ENCODE peak calls at places on chromosomes 3 and 15, in eight cellular contexts. One of them, this sample, is unnamed.

GRCh38 chr15:27623560-27624305 is 475.4 kb downstream of the OCA2 start:
- DNase-seq in CD4-positive, alpha-beta memory T cell: no peak
- DNase-seq in midbrain: no peak
- DNase-seq in pulmonary artery endothelial cell: no peak
- DNase-seq in stomach: no peak
- DNase-seq in NT2/D1: no peak
- DNase-seq in GM04504: no peak
- DNase-seq in T-helper 9 cell: no peak
- DNase-seq in this sample: no peak

GRCh38 chr15:81950841-81951414 is 94.9 kb downstream of the MEX3B start:
- DNase-seq in T-helper 9 cell: no peak
- DNase-seq in CD4-positive, alpha-beta memory T cell: no peak
- DNase-seq in stomach: no peak
- DNase-seq in GM04504: no peak
- DNase-seq in pulmonary artery endothelial cell: no peak
- DNase-seq in midbrain: no peak
- DNase-seq in NT2/D1: peak
- DNase-seq in this sample: no peak

GRCh38 chr3:56758539-56758981 is 43.2 kb downstream of the ARHGEF3 start:
- DNase-seq in T-helper 9 cell: no peak
- DNase-seq in stomach: peak
- DNase-seq in midbrain: no peak
- DNase-seq in NT2/D1: no peak
- DNase-seq in CD4-positive, alpha-beta memory T cell: peak
- DNase-seq in pulmonary artery endothelial cell: peak
- DNase-seq in GM04504: peak
- DNase-seq in this sample: peak

GRCh38 chr15:96125681-96126080 is 204.8 kb upstream of the NR2F2 start:
- DNase-seq in CD4-positive, alpha-beta memory T cell: no peak
- DNase-seq in GM04504: no peak
- DNase-seq in stomach: no peak
- DNase-seq in pulmonary artery endothelial cell: no peak
- DNase-seq in T-helper 9 cell: no peak
- DNase-seq in midbrain: no peak
- DNase-seq in NT2/D1: no peak
- DNase-seq in this sample: no peak

GRCh38 chr3:143224731-143225130 is 105.2 kb downstream of the CHST2 start:
- DNase-seq in GM04504: no peak
- DNase-seq in midbrain: no peak
- DNase-seq in CD4-positive, alpha-beta memory T cell: no peak
- DNase-seq in T-helper 9 cell: no peak
- DNase-seq in pulmonary artery endothelial cell: no peak
- DNase-seq in NT2/D1: no peak
- DNase-seq in stomach: no peak
- DNase-seq in this sample: no peak

GRCh38 chr15:25182098-25182478 is 227.3 kb downstream of the SNRPN start:
- DNase-seq in NT2/D1: no peak
- DNase-seq in CD4-positive, alpha-beta memory T cell: no peak
- DNase-seq in GM04504: no peak
- DNase-seq in stomach: peak
- DNase-seq in midbrain: no peak
- DNase-seq in T-helper 9 cell: no peak
- DNase-seq in pulmonary artery endothelial cell: no peak
- DNase-seq in this sample: no peak

GRCh38 chr3:192408007-192408655 is 319.2 kb downstream of the FGF12 start:
- DNase-seq in stomach: no peak
- DNase-seq in midbrain: peak
- DNase-seq in NT2/D1: no peak
- DNase-seq in GM04504: no peak
- DNase-seq in pulmonary artery endothelial cell: no peak
- DNase-seq in CD4-positive, alpha-beta memory T cell: no peak
- DNase-seq in T-helper 9 cell: no peak
- DNase-seq in this sample: no peak

GRCh38 chr3:186722457-186722856 is 5.3 kb downstream of the KNG1 start:
- DNase-seq in stomach: no peak
- DNase-seq in CD4-positive, alpha-beta memory T cell: no peak
- DNase-seq in pulmonary artery endothelial cell: no peak
- DNase-seq in NT2/D1: no peak
- DNase-seq in midbrain: no peak
- DNase-seq in T-helper 9 cell: no peak
- DNase-seq in GM04504: no peak
- DNase-seq in this sample: no peak

GRCh38 chr15:76678766-76679165 is 226.4 kb downstream of the SCAPER start:
- DNase-seq in T-helper 9 cell: no peak
- DNase-seq in NT2/D1: no peak
- DNase-seq in CD4-positive, alpha-beta memory T cell: no peak
- DNase-seq in pulmonary artery endothelial cell: no peak
- DNase-seq in stomach: no peak
- DNase-seq in GM04504: no peak
- DNase-seq in midbrain: no peak
- DNase-seq in this sample: no peak

GRCh38 chr3:43005253-43005652 is 26.1 kb downstream of the GASK1A start:
- DNase-seq in NT2/D1: no peak
- DNase-seq in stomach: no peak
- DNase-seq in CD4-positive, alpha-beta memory T cell: no peak
- DNase-seq in GM04504: no peak
- DNase-seq in midbrain: no peak
- DNase-seq in pulmonary artery endothelial cell: no peak
- DNase-seq in T-helper 9 cell: no peak
- DNase-seq in this sample: no peak